ENCODE peak calls at places on chromosomes 2 and 18, in seven cellular contexts. A is endothelial cell, V is heart right ventricle, M is lower leg skin, S is kidney, G is AG10803, P is fibroblast of pulmonary artery. F is an unnamed sample.

GRCh38 chr18:35415511-35416427 is 38.6 kb upstream of the ZNF396 start:
- DNase-seq in P (peak; percentile 11), M (no peak), A (no peak), G (peak; percentile 62), S (no peak), V (no peak), F (no peak)

GRCh38 chr2:71896385-71897144 is 251.1 kb downstream of the CYP26B1 start:
- DNase-seq in V (no peak), G (no peak), S (no peak), M (peak; percentile 76), P (no peak), A (no peak), F (no peak)

GRCh38 chr2:180705551-180705950 is 274.9 kb upstream of the UBE2E3 start:
- DNase-seq in P (no peak), A (no peak), M (no peak), S (no peak), G (no peak), V (no peak), F (no peak)

GRCh38 chr18:35289293-35290069 is 548 bp downstream of the ZSCAN30 start:
- DNase-seq in V (no peak), P (peak; percentile 14), M (peak; percentile 84), S (no peak), G (peak; percentile 39), A (no peak), F (no peak)

GRCh38 chr2:37654932-37655331 is 16.5 kb downstream of the CDC42EP3 start:
- DNase-seq in V (no peak), G (no peak), S (no peak), A (no peak), M (no peak), P (peak; percentile 46), F (no peak)

GRCh38 chr18:48723837-48724236 is 185.0 kb downstream of the CTIF start:
- DNase-seq in V (no peak), A (no peak), M (no peak), S (no peak), G (no peak), P (no peak), F (no peak)

GRCh38 chr2:102606353-102606752 is 13.0 kb upstream of the SLC9A2 start:
- DNase-seq in G (peak; percentile 10), A (no peak), V (no peak), S (no peak), P (no peak), M (no peak), F (no peak)

GRCh38 chr2:203905661-203906060 is 30.9 kb upstream of the ICOS start:
- DNase-seq in P (no peak), M (no peak), V (no peak), G (peak; percentile 71), S (no peak), A (no peak), F (no peak)

GRCh38 chr2:96533292-96534073 is 3.1 kb upstream of the ARID5A start:
- DNase-seq in A (no peak), M (peak; percentile 98), G (peak; percentile 94), S (peak; percentile 82), P (peak; percentile 84), V (peak; percentile 77), F (no peak)

GRCh38 chr2:100416939-100417744 is at the start of gene CHST10:
- DNase-seq in A (peak; percentile 73), M (peak; percentile 89), V (peak; percentile 67), S (peak; percentile 81), P (peak; percentile 51), G (peak; percentile 34), F (no peak)

GRCh38 chr2:174553811-174554493 is 43.7 kb downstream of the WIPF1 start:
- DNase-seq in G (no peak), M (no peak), A (no peak), V (no peak), S (no peak), P (no peak), F (no peak)

GRCh38 chr2:152054593-152054992 is 44.3 kb downstream of the CACNB4 start:
- DNase-seq in G (peak; percentile 93), V (no peak), M (no peak), A (no peak), P (peak; percentile 63), S (no peak), F (no peak)

GRCh38 chr2:67267238-67267637 is 129.9 kb upstream of the ETAA1 start:
- DNase-seq in V (no peak), S (no peak), P (no peak), M (no peak), G (no peak), A (no peak), F (no peak)

GRCh38 chr2:88626171-88627054 is 851 bp downstream of the EIF2AK3 start:
- DNase-seq in V (peak; percentile 43), S (peak; percentile 90), P (no peak), M (peak; percentile 86), A (peak; percentile 44), G (peak; percentile 24), F (no peak)
- TF ChIP-seq CTCF in V (no peak), S (no peak), P (no peak), M (no peak), A (no peak), G (no peak), F (no peak)

GRCh38 chr18:22547807-22548561 is 130.3 kb upstream of the CTAGE1 start:
- DNase-seq in M (no peak), G (peak; percentile 82), A (no peak), V (no peak), S (peak; percentile 41), P (no peak), F (no peak)
- TF ChIP-seq CTCF in M (no peak), G (no peak), A (no peak), V (no peak), S (no peak), P (no peak), F (no peak)

GRCh38 chr2:108928660-108929377 is 60.2 kb downstream of the EDAR start:
- DNase-seq in V (no peak), M (no peak), G (no peak), P (no peak), S (peak; percentile 59), A (no peak), F (no peak)
- TF ChIP-seq CTCF in V (no peak), M (no peak), G (no peak), P (no peak), S (no peak), A (peak; percentile 46), F (peak; percentile 52)

GRCh38 chr2:135531231-135532197 is at the start of gene R3HDM1:
- DNase-seq in V (peak; percentile 93), M (peak; percentile 99), A (peak; percentile 91), G (peak; percentile 100), S (peak; percentile 99), P (peak; percentile 100), F (peak; percentile 96)
- TF ChIP-seq CTCF in V (no peak), M (no peak), A (no peak), G (no peak), S (no peak), P (no peak), F (peak; percentile 66)

DNA sequence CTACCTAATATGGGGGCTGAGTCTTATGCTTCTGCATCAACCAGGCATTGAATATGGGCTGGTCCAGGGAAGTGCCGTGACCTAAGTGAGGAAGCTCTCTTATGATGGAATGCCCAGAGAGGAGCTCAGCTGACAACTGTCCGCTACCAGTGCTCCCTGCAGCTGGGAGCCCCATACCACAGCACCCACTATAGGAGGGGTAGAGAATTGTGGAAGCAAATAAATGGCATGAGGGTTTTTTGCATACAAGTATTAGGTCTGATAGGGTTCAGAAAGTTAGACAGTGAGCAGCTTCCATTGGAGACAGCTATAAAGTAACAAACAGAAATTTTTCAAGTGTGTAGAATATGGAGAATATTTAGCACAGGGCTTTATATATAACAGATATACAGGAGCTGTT is 4.6 kb downstream of the TIMM21 start:
- DNase-seq in A (no peak), M (no peak), P (no peak), S (no peak), V (no peak), G (no peak), F (no peak)
- TF ChIP-seq CTCF in A (peak; percentile 56), M (no peak), P (no peak), S (no peak), V (no peak), G (peak; percentile 11), F (no peak)

DNA sequence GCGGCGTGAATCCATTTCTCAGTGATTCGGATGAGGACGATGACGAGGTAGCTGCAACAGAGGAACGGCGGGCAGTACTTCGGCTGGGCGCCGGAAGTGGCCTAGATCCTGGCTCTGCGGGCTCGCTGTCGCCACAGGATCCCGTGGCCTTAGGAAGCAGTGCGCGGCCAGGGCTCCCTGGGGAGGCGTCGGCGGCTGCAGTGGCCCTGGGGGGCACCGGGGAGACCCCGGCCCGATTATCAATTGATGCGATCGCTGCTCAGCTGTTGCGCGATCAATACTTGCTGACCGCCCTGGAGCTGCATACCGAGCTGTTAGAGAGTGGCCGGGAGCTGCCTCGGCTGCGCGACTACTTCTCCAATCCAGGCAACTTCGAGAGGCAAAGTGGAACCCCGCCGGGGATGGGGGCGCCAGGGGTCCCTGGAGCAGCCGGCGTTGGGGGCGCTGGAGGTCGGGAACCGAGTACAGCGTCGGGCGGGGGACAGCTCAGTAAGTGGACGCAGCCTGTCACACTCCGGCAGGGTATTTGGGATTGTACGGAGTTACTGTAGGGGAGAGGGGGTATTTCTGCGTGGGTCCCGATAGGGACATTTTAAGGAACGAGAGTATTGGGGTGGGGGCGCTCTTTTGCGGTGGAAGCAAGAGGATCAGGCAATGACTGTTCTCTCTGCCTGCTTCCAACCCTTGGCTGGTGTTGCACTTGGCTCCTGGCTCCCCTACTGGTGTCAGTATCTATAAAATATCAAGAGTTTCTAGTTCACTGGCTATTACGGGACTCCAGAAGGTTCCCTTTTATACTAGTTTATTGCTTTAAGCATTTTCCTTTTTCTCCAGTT is 706 bp downstream of the RELCH start:
- DNase-seq in V (no peak), A (peak; percentile 21), P (no peak), G (peak; percentile 11), S (no peak), M (peak; percentile 89), F (peak; percentile 87)
- TF ChIP-seq CTCF in V (no peak), A (no peak), P (peak; percentile 24), G (peak; percentile 26), S (no peak), M (no peak), F (peak; percentile 59)

F was measured in chondrocyte.